ENCODE peak calls at places on chromosomes 13 and 19, in ten cellular contexts. G, L, B, H, F, N, Q, I, U and R are unnamed samples.

GRCh38 chr13:95601906-95602305 is 42.6 kb downstream of the DZIP1 start:
- DNase-seq in G (no peak), L (no peak), B (no peak), H (no peak), F (no peak), N (no peak), Q (no peak), I (no peak), U (no peak), R (no peak)

GRCh38 chr13:88979465-88980180 is 1308.5 kb downstream of the SLITRK5 start:
- DNase-seq in G (no peak), L (no peak), B (no peak), H (no peak), F (peak), N (no peak), Q (no peak), I (no peak), U (no peak), R (no peak)

GRCh38 chr19:6772028-6772865 is at the start of gene VAV1:
- DNase-seq in G (peak), L (no peak), B (no peak), H (no peak), F (peak), N (peak), Q (peak), I (no peak), U (no peak), R (no peak)

GRCh38 chr19:22515435-22515834 is 93.3 kb upstream of the ZNF98 start:
- DNase-seq in G (no peak), L (no peak), B (no peak), H (no peak), F (no peak), N (no peak), Q (no peak), I (no peak), U (no peak), R (no peak)

GRCh38 chr19:3897936-3898335 is 17.5 kb downstream of the ATCAY start:
- DNase-seq in G (no peak), L (no peak), B (no peak), H (no peak), F (no peak), N (no peak), Q (no peak), I (no peak), U (no peak), R (no peak)

GRCh38 chr19:54041969-54042606 is 21.6 kb downstream of the VSTM1 start:
- DNase-seq in G (no peak), L (no peak), B (no peak), H (no peak), F (no peak), N (no peak), Q (no peak), I (no peak), U (no peak), R (no peak)

GRCh38 chr13:49023441-49023840 is 47.7 kb downstream of the FNDC3A start:
- DNase-seq in G (no peak), L (no peak), B (no peak), H (no peak), F (no peak), N (no peak), Q (no peak), I (no peak), U (no peak), R (no peak)

GRCh38 chr13:89457977-89458376 is 1786.8 kb downstream of the SLITRK5 start:
- DNase-seq in G (no peak), L (no peak), B (no peak), H (no peak), F (no peak), N (no peak), Q (no peak), I (no peak), U (no peak), R (no peak)

GRCh38 chr13:113629814-113630213 is 28.2 kb downstream of the ATP4B start:
- DNase-seq in G (no peak), L (no peak), B (no peak), H (peak), F (no peak), N (no peak), Q (no peak), I (no peak), U (no peak), R (no peak)

GRCh38 chr19:45676851-45677263 is 8.8 kb downstream of the GIPR start:
- DNase-seq in G (peak), L (no peak), B (no peak), H (no peak), F (no peak), N (peak), Q (peak), I (no peak), U (no peak), R (no peak)

GRCh38 chr19:815079-815774 is 6.5 kb downstream of the PLPPR3 start:
- DNase-seq in G (no peak), L (no peak), B (no peak), H (no peak), F (no peak), N (no peak), Q (no peak), I (no peak), U (no peak), R (no peak)

GRCh38 chr19:7994114-7994513 is 11.3 kb downstream of the ELAVL1 start:
- DNase-seq in G (no peak), L (no peak), B (no peak), H (no peak), F (no peak), N (no peak), Q (no peak), I (no peak), U (no peak), R (no peak)

GRCh38 chr19:5186293-5187050 is 154.1 kb downstream of the PTPRS start:
- DNase-seq in G (no peak), L (no peak), B (no peak), H (no peak), F (no peak), N (no peak), Q (no peak), I (no peak), U (no peak), R (no peak)

GRCh38 chr19:30492581-30492980 is 120.4 kb downstream of the ZNF536 start:
- DNase-seq in G (no peak), L (no peak), B (no peak), H (no peak), F (no peak), N (no peak), Q (no peak), I (peak), U (no peak), R (no peak)

GRCh38 chr19:43503501-43504425 is 783 bp downstream of the PHLDB3 start:
- DNase-seq in G (peak), L (peak), B (peak), H (peak), F (peak), N (peak), Q (peak), I (peak), U (peak), R (peak)

GRCh38 chr13:25171517-25172302 is at the start of gene AMER2:
- DNase-seq in G (no peak), L (no peak), B (no peak), H (no peak), F (no peak), N (no peak), Q (peak), I (no peak), U (peak), R (peak)

GRCh38 chr19:54481326-54481930 is 8.3 kb upstream of the CDC42EP5 start:
- DNase-seq in G (peak), L (no peak), B (no peak), H (no peak), F (peak), N (peak), Q (no peak), I (no peak), U (peak), R (no peak)

GRCh38 chr19:2887391-2887914 is 13.3 kb upstream of the ZNF57 start:
- DNase-seq in G (no peak), L (no peak), B (no peak), H (no peak), F (no peak), N (no peak), Q (no peak), I (no peak), U (no peak), R (no peak)

GRCh38 chr19:10074153-10074552 is 12.0 kb upstream of the SHFL start:
- DNase-seq in G (peak), L (no peak), B (no peak), H (no peak), F (no peak), N (peak), Q (no peak), I (no peak), U (no peak), R (no peak)

GRCh38 chr13:108104736-108105135 is 110.6 kb downstream of the LIG4 start:
- DNase-seq in G (no peak), L (no peak), B (no peak), H (no peak), F (no peak), N (no peak), Q (no peak), I (no peak), U (no peak), R (no peak)

GRCh38 chr19:3285647-3286176 is 61.3 kb downstream of the CELF5 start:
- DNase-seq in G (peak), L (no peak), B (no peak), H (peak), F (no peak), N (no peak), Q (no peak), I (no peak), U (peak), R (peak)

GRCh38 chr19:54432144-54432738 is 16.8 kb upstream of the LENG8 start:
- DNase-seq in G (no peak), L (no peak), B (no peak), H (no peak), F (no peak), N (no peak), Q (no peak), I (no peak), U (no peak), R (no peak)

GRCh38 chr13:112331675-112332074 is 44.5 kb upstream of the SPACA7 start:
- DNase-seq in G (no peak), L (no peak), B (no peak), H (no peak), F (no peak), N (no peak), Q (no peak), I (no peak), U (no peak), R (no peak)

GRCh38 chr19:53881482-53882390 is at the start of gene PRKCG:
- DNase-seq in G (peak), L (no peak), B (no peak), H (peak), F (no peak), N (peak), Q (peak), I (no peak), U (peak), R (peak)

GRCh38 chr13:68390987-68391386 is 1160.9 kb upstream of the PCDH9 start:
- DNase-seq in G (no peak), L (no peak), B (no peak), H (no peak), F (no peak), N (no peak), Q (no peak), I (no peak), U (no peak), R (no peak)

DNA sequence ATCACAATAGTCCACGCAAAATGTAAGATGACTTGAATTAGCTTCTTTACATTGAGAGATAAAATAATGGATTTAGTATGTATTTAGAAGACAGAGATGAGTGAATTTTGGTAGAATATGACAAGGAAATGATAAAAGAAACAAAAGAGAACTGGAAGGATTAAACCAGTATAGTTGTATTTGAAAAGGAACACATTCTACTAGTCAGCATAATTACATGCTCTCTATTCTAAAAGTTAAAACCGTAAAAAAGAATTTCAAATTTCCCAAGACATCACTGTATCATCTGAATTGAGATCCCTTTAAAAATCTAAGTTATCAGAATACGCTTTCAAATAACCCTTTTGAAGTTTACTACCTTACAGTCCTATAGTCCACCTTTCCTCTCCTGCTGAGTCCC is 1156.7 kb upstream of the PCDH9 start:
- DNase-seq in G (no peak), L (no peak), B (no peak), H (no peak), F (no peak), N (no peak), Q (no peak), I (no peak), U (no peak), R (no peak)
- TF ChIP-seq CTCF in G (no peak), L (no peak), B (no peak), H (no peak), F (no peak), N (no peak), Q (no peak), I (no peak), U (no peak), R (no peak)

DNA sequence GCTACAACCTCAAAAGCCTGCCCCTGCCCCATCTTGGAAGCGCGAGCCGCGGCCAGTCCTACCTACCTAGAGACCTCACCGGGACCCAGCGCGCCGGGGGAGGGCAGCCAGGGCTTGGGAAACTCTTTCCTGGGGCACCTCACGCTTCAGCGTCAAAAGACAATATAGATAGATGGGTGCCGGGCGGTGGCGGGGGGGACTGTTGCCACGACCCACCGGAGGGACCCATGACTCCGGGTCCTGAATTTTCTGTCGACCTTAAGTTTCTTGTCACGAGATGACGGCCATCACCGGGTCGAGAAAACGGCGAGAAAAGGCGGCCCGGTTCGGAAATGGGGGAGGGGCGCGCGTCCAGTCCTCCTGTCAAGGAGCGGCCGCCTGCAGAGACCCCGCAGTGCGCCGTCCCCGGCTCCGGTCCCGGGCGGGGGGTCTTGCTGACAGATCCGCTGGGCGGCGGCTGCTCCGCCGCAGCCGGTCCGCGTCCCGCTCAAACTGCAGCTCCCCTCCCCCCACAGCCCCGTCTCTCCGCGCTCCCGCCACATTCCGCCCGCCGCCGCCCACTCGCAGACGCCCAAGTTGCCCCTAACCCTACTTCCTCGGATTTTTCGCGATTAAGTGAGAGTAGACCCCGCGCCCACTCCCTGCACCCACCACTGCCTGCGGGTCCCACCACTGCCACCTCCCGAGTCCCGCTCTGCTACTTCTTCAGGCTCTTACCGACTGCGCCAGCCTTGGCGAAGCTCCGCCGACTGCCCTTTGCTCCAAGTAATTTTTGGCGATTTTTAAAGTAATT is 66.1 kb downstream of the KCNRG start:
- DNase-seq in G (peak), L (no peak), B (peak), H (peak), F (peak), N (peak), Q (peak), I (no peak), U (peak), R (peak)
- TF ChIP-seq CTCF in G (no peak), L (no peak), B (no peak), H (peak), F (no peak), N (no peak), Q (no peak), I (no peak), U (peak), R (peak)

GRCh38 chr19:46880440-46880839 is 19.6 kb downstream of the ARHGAP35 start:
- DNase-seq in G (no peak), L (no peak), B (no peak), H (no peak), F (no peak), N (no peak), Q (no peak), I (no peak), U (no peak), R (no peak)
- TF ChIP-seq CTCF in G (no peak), L (no peak), B (no peak), H (no peak), F (no peak), N (no peak), Q (no peak), I (no peak), U (no peak), R (no peak)

GRCh38 chr13:40146063-40146462 is 490.6 kb downstream of the COG6 start:
- DNase-seq in G (no peak), L (no peak), B (no peak), H (no peak), F (no peak), N (no peak), Q (no peak), I (no peak), U (no peak), R (no peak)
- TF ChIP-seq CTCF in G (no peak), L (no peak), B (no peak), H (peak), F (no peak), N (no peak), Q (no peak), I (peak), U (no peak), R (no peak)

GRCh38 chr19:17950310-17951150 is 16.4 kb upstream of the KCNN1 start:
- DNase-seq in G (no peak), L (no peak), B (no peak), H (no peak), F (no peak), N (no peak), Q (peak), I (no peak), U (no peak), R (peak)
- TF ChIP-seq CTCF in G (no peak), L (no peak), B (no peak), H (no peak), F (no peak), N (no peak), Q (no peak), I (no peak), U (no peak), R (no peak)

DNA sequence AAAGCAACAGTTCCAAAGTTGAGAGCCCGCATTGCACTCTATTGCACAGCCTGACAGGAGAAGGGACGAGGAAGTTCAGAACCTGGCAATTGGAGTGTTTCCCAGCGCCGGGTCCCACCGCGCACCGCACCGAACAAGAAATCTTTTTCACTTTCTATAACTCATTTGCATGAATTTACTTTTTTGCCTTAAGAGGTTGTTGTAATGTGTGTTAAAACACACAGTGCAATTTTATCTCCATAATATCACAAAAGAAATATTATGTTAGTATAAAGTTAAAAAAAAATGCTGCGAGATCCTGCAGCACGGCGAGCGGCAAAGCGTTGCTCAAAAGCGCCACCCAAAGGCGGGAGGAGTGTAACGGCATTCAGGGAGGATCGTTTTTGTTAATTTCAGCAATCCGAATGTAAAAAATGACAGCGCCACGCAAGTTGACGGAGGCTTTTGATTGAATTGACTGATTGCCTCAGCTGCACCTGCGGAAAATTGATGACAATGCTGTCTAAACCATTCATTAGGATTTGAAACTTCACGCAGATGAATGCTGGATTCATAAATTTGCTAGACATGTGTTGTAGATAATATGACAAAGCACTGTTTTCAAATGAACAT is 303.6 kb upstream of the ZNF507 start:
- DNase-seq in G (no peak), L (no peak), B (peak), H (no peak), F (peak), N (peak), Q (peak), I (no peak), U (peak), R (peak)
- TF ChIP-seq CTCF in G (no peak), L (peak), B (peak), H (peak), F (peak), N (peak), Q (peak), I (peak), U (peak), R (peak)

DNA sequence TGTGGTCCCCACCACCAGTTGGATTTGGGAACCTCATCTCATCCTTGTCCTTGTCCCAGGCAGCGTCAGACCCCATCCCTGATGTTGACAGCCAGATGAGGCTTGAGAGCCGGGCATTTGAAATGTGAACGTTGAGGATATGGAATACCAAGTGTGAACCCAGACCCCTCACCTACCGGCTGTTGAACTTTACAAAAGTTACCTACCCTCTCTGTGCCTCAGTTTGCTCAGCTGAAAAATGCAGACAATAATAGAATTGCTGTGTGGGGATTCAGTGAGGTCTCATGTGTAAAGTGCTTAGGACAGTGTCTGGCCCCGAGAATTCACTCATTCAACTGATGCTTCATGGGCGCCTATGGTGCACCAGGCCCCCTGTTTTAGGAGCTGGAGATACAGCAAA is 693 bp upstream of the SIGLEC14 start:
- DNase-seq in G (no peak), L (no peak), B (no peak), H (no peak), F (no peak), N (no peak), Q (no peak), I (no peak), U (no peak), R (no peak)
- TF ChIP-seq CTCF in G (no peak), L (no peak), B (no peak), H (no peak), F (no peak), N (no peak), Q (no peak), I (no peak), U (no peak), R (no peak)

DNA sequence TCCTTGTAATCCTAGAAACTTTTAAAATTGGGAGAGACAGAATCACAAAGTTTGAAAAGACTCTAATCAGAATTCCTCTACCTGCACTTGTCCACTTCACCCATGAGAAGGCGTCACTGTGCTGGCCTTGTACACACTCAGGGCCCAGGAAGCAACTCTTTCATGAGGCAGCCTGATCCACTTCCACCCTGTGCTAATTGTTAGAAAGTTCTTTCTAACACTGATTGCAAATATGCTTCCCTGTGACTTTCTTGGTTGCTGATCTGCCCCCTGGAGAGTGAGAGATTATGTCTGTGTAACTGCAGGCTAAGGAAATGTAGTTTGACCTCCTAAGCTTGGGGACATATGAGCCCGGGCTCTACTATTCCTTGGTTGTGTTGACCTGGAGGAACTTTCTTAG is 494.6 kb downstream of the MYO16 start:
- DNase-seq in G (no peak), L (no peak), B (no peak), H (no peak), F (no peak), N (no peak), Q (no peak), I (no peak), U (no peak), R (no peak)
- TF ChIP-seq CTCF in G (no peak), L (no peak), B (no peak), H (no peak), F (no peak), N (no peak), Q (no peak), I (no peak), U (no peak), R (no peak)

GRCh38 chr19:39518458-39518857 is 3.5 kb downstream of the SELENOV start:
- DNase-seq in G (no peak), L (no peak), B (no peak), H (no peak), F (no peak), N (no peak), Q (no peak), I (no peak), U (no peak), R (no peak)
- TF ChIP-seq CTCF in G (no peak), L (no peak), B (no peak), H (no peak), F (no peak), N (no peak), Q (no peak), I (peak), U (no peak), R (no peak)